ENCODE peak calls at places on chromosome 1, in four cellular contexts. One of them, this sample, is unnamed. For H3K4me1, the result is how much of the 10 kb centered on the place peaks cover.

GRCh38 chr1:101221945-101222429 is 14.8 kb upstream of the S1PR1 start:
- DNase-seq in CD8-positive, alpha-beta memory T cell: no peak
- DNase-seq in astrocyte: no peak
- DNase-seq in lower lobe of right lung: no peak
- DNase-seq in this sample: no peak

GRCh38 chr1:178931843-178932551 is 61.1 kb upstream of the ANGPTL1 start:
- DNase-seq in CD8-positive, alpha-beta memory T cell: no peak
- DNase-seq in astrocyte: no peak
- DNase-seq in lower lobe of right lung: peak
- DNase-seq in this sample: no peak

GRCh38 chr1:84756455-84757082 is 66.3 kb upstream of the SSX2IP start:
- DNase-seq in CD8-positive, alpha-beta memory T cell: no peak
- DNase-seq in astrocyte: no peak
- DNase-seq in lower lobe of right lung: no peak
- DNase-seq in this sample: no peak

GRCh38 chr1:119731060-119731459 is 19.3 kb downstream of the PHGDH start:
- DNase-seq in CD8-positive, alpha-beta memory T cell: no peak
- DNase-seq in astrocyte: no peak
- DNase-seq in lower lobe of right lung: no peak
- DNase-seq in this sample: no peak

GRCh38 chr1:204426035-204426436 is 14.4 kb upstream of the PPP1R15B start:
- DNase-seq in CD8-positive, alpha-beta memory T cell: no peak
- DNase-seq in astrocyte: peak
- DNase-seq in lower lobe of right lung: no peak
- DNase-seq in this sample: no peak

GRCh38 chr1:51298322-51298705 is 32.0 kb downstream of the TTC39A start:
- DNase-seq in CD8-positive, alpha-beta memory T cell: no peak
- DNase-seq in astrocyte: no peak
- DNase-seq in lower lobe of right lung: no peak
- DNase-seq in this sample: no peak

GRCh38 chr1:50369830-50370229 is 53.4 kb downstream of the DMRTA2 start:
- DNase-seq in CD8-positive, alpha-beta memory T cell: no peak
- DNase-seq in astrocyte: no peak
- DNase-seq in lower lobe of right lung: no peak
- DNase-seq in this sample: no peak

GRCh38 chr1:200150721-200151120 is 123.2 kb downstream of the NR5A2 start:
- DNase-seq in CD8-positive, alpha-beta memory T cell: no peak
- DNase-seq in astrocyte: peak
- DNase-seq in lower lobe of right lung: peak
- DNase-seq in this sample: peak

GRCh38 chr1:50047916-50048694 is 24.4 kb upstream of the AGBL4 start:
- DNase-seq in CD8-positive, alpha-beta memory T cell: peak
- DNase-seq in astrocyte: no peak
- DNase-seq in lower lobe of right lung: no peak
- DNase-seq in this sample: peak

GRCh38 chr1:21896652-21897532 is 40.2 kb downstream of the HSPG2 start:
- DNase-seq in CD8-positive, alpha-beta memory T cell: no peak
- DNase-seq in astrocyte: no peak
- DNase-seq in lower lobe of right lung: peak
- DNase-seq in this sample: no peak

GRCh38 chr1:40185951-40186864 is 25.0 kb downstream of the RLF start:
- DNase-seq in CD8-positive, alpha-beta memory T cell: no peak
- DNase-seq in astrocyte: peak
- DNase-seq in lower lobe of right lung: no peak
- DNase-seq in this sample: no peak

GRCh38 chr1:113912594-113913311 is 7.6 kb downstream of the DCLRE1B start:
- DNase-seq in CD8-positive, alpha-beta memory T cell: no peak
- DNase-seq in astrocyte: peak
- DNase-seq in lower lobe of right lung: no peak
- DNase-seq in this sample: no peak

GRCh38 chr1:108560430-108561144 is 687 bp downstream of the EEIG2 start:
- DNase-seq in CD8-positive, alpha-beta memory T cell: peak
- DNase-seq in astrocyte: peak
- DNase-seq in lower lobe of right lung: peak
- DNase-seq in this sample: peak

GRCh38 chr1:10973552-10973951 is 38.9 kb upstream of the TARDBP start:
- DNase-seq in CD8-positive, alpha-beta memory T cell: no peak
- DNase-seq in astrocyte: peak
- DNase-seq in lower lobe of right lung: no peak
- DNase-seq in this sample: no peak

GRCh38 chr1:15049067-15049466 is 104.5 kb upstream of the TMEM51 start:
- DNase-seq in CD8-positive, alpha-beta memory T cell: no peak
- DNase-seq in astrocyte: no peak
- DNase-seq in lower lobe of right lung: no peak
- DNase-seq in this sample: no peak

GRCh38 chr1:16217061-16217785 is 4.8 kb upstream of the ARHGEF19 start:
- DNase-seq in CD8-positive, alpha-beta memory T cell: peak
- DNase-seq in astrocyte: peak
- DNase-seq in lower lobe of right lung: peak
- DNase-seq in this sample: peak

GRCh38 chr1:54499097-54500029 is 48.7 kb upstream of the ACOT11 start:
- DNase-seq in CD8-positive, alpha-beta memory T cell: peak
- DNase-seq in astrocyte: no peak
- DNase-seq in lower lobe of right lung: no peak
- DNase-seq in this sample: no peak

GRCh38 chr1:20636785-20637347 is 3.6 kb downstream of the PINK1 start:
- DNase-seq in CD8-positive, alpha-beta memory T cell: no peak
- DNase-seq in astrocyte: no peak
- DNase-seq in lower lobe of right lung: no peak
- DNase-seq in this sample: no peak

GRCh38 chr1:216836316-216836715 is 113.1 kb upstream of the ESRRG start:
- DNase-seq in CD8-positive, alpha-beta memory T cell: no peak
- DNase-seq in astrocyte: no peak
- DNase-seq in lower lobe of right lung: no peak
- DNase-seq in this sample: no peak

GRCh38 chr1:82932207-82932606 is 1066.7 kb downstream of the TTLL7 start:
- DNase-seq in CD8-positive, alpha-beta memory T cell: no peak
- DNase-seq in astrocyte: no peak
- DNase-seq in lower lobe of right lung: no peak
- DNase-seq in this sample: no peak

GRCh38 chr1:78075621-78076020 is 29.9 kb downstream of the GIPC2 start:
- DNase-seq in CD8-positive, alpha-beta memory T cell: no peak
- DNase-seq in astrocyte: no peak
- DNase-seq in lower lobe of right lung: no peak
- DNase-seq in this sample: no peak

GRCh38 chr1:35559317-35559944 is 1.8 kb downstream of the NCDN start:
- DNase-seq in CD8-positive, alpha-beta memory T cell: no peak
- DNase-seq in astrocyte: no peak
- DNase-seq in lower lobe of right lung: no peak
- DNase-seq in this sample: no peak

GRCh38 chr1:115469703-115470476 is 131.8 kb upstream of the NGF start:
- DNase-seq in CD8-positive, alpha-beta memory T cell: no peak
- DNase-seq in astrocyte: peak
- DNase-seq in lower lobe of right lung: peak
- DNase-seq in this sample: peak

DNA sequence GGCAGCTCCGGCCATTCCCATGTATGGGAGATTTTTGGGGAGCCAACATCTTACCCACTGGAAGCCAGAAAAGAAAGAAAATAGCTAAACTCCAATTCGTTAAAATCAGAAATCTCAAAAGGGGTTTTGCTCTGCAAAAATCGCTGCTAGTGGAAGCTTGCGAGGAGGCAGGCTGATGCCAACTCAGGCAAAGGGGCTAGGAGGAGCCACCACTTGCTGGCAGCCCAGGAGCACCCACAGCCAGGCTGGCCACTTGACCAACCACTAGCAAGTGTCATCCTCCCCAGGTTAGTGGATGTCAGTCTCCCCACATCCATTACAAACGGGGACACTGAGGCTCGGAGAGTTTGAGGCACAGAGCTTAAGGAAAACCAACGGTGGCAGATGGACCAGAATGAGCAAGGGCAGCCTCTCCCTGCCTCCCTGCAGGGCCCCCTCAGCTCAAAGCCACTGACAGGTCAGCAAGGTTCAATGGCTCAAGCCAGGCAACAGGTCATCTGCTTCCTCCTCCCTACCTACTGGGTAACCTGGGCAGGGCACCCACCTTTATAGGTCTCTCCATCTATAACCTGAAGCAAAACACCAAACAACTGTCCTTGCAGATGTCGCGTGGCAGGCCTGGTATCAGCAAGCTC is 10.8 kb downstream of the KCNN3 start:
- DNase-seq in CD8-positive, alpha-beta memory T cell: no peak
- DNase-seq in astrocyte: no peak
- DNase-seq in lower lobe of right lung: no peak
- DNase-seq in this sample: no peak
- H3K4me1 ChIP-seq in CD8-positive, alpha-beta memory T cell: under half
- H3K4me1 ChIP-seq in astrocyte: under half
- H3K4me1 ChIP-seq in lower lobe of right lung: under half
- H3K4me1 ChIP-seq in this sample: under half

GRCh38 chr1:81922955-81923354 is 122.2 kb downstream of the ADGRL2 start:
- DNase-seq in CD8-positive, alpha-beta memory T cell: no peak
- DNase-seq in astrocyte: no peak
- DNase-seq in lower lobe of right lung: no peak
- DNase-seq in this sample: no peak
- H3K4me1 ChIP-seq in CD8-positive, alpha-beta memory T cell: under half
- H3K4me1 ChIP-seq in astrocyte: under half
- H3K4me1 ChIP-seq in lower lobe of right lung: under half
- H3K4me1 ChIP-seq in this sample: under half

GRCh38 chr1:166884040-166884642 is 8.1 kb upstream of the TADA1 start:
- DNase-seq in CD8-positive, alpha-beta memory T cell: no peak
- DNase-seq in astrocyte: no peak
- DNase-seq in lower lobe of right lung: peak
- DNase-seq in this sample: no peak
- H3K4me1 ChIP-seq in CD8-positive, alpha-beta memory T cell: under half
- H3K4me1 ChIP-seq in astrocyte: under half
- H3K4me1 ChIP-seq in lower lobe of right lung: under half
- H3K4me1 ChIP-seq in this sample: under half

DNA sequence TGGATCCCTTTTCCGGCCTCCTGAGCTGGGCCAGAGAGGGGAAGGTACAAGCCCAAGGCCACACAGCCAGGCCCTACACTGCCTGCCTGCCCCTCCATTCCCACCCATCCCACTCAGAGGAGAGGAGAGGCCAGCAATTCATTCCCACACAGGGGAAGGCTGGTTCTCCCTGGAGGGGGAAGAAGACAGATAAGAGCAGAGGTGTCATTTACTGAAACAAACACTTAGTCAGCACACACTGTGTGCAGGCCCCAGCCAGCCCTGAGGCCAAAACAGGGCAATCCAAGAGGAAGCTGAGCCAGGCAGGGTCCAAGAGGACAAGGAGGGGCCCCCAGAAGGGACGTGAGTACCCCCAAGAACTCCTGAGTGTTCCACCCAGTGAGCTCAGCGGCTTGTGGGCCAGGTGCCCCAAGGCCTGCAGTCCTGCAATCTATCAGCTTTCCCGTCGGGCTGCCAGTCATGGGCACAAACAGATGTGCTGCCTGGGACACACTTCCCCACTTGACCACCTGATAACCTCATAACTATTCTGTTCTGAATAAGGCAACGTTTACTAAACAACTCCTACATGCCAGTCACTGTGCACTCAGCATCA is 15.8 kb downstream of the ADGRB2 start:
- DNase-seq in CD8-positive, alpha-beta memory T cell: no peak
- DNase-seq in astrocyte: no peak
- DNase-seq in lower lobe of right lung: no peak
- DNase-seq in this sample: peak
- H3K4me1 ChIP-seq in CD8-positive, alpha-beta memory T cell: under half
- H3K4me1 ChIP-seq in astrocyte: under half
- H3K4me1 ChIP-seq in lower lobe of right lung: under half
- H3K4me1 ChIP-seq in this sample: under half

GRCh38 chr1:152109998-152110294 is 5.3 kb downstream of the TCHH start:
- DNase-seq in CD8-positive, alpha-beta memory T cell: no peak
- DNase-seq in astrocyte: no peak
- DNase-seq in lower lobe of right lung: no peak
- DNase-seq in this sample: no peak

GRCh38 chr1:152109231-152109997 is 5.8 kb downstream of the TCHH start:
- DNase-seq in CD8-positive, alpha-beta memory T cell: no peak
- DNase-seq in astrocyte: no peak
- DNase-seq in lower lobe of right lung: no peak
- DNase-seq in this sample: no peak

GRCh38 chr1:152111515-152111968 is 3.7 kb downstream of the TCHH start:
- DNase-seq in CD8-positive, alpha-beta memory T cell: no peak
- DNase-seq in astrocyte: peak
- DNase-seq in lower lobe of right lung: no peak
- DNase-seq in this sample: peak

GRCh38 chr1:152110860-152111514 is 4.3 kb downstream of the TCHH start:
- DNase-seq in CD8-positive, alpha-beta memory T cell: no peak
- DNase-seq in astrocyte: peak
- DNase-seq in lower lobe of right lung: peak
- DNase-seq in this sample: peak

GRCh38 chr1:152110365-152110859 is 4.8 kb downstream of the TCHH start:
- DNase-seq in CD8-positive, alpha-beta memory T cell: no peak
- DNase-seq in astrocyte: peak
- DNase-seq in lower lobe of right lung: peak
- DNase-seq in this sample: no peak
- H3K4me1 ChIP-seq in CD8-positive, alpha-beta memory T cell: under half
- H3K4me1 ChIP-seq in astrocyte: under half
- H3K4me1 ChIP-seq in lower lobe of right lung: under half
- H3K4me1 ChIP-seq in this sample: under half

GRCh38 chr1:6494627-6495026 is 3.2 kb upstream of the PLEKHG5 start:
- DNase-seq in CD8-positive, alpha-beta memory T cell: no peak
- DNase-seq in astrocyte: no peak
- DNase-seq in lower lobe of right lung: no peak
- DNase-seq in this sample: no peak

GRCh38 chr1:6495540-6496359 is 4.3 kb upstream of the PLEKHG5 start:
- DNase-seq in CD8-positive, alpha-beta memory T cell: no peak
- DNase-seq in astrocyte: no peak
- DNase-seq in lower lobe of right lung: no peak
- DNase-seq in this sample: no peak

GRCh38 chr1:6496890-6497214 is 5.4 kb upstream of the PLEKHG5 start:
- DNase-seq in CD8-positive, alpha-beta memory T cell: no peak
- DNase-seq in astrocyte: no peak
- DNase-seq in lower lobe of right lung: no peak
- DNase-seq in this sample: no peak

GRCh38 chr1:6496360-6496704 is 4.9 kb upstream of the PLEKHG5 start:
- DNase-seq in CD8-positive, alpha-beta memory T cell: no peak
- DNase-seq in astrocyte: no peak
- DNase-seq in lower lobe of right lung: no peak
- DNase-seq in this sample: no peak

GRCh38 chr1:6495041-6495441 is 3.6 kb upstream of the PLEKHG5 start:
- DNase-seq in CD8-positive, alpha-beta memory T cell: no peak
- DNase-seq in astrocyte: no peak
- DNase-seq in lower lobe of right lung: no peak
- DNase-seq in this sample: peak
- H3K4me1 ChIP-seq in CD8-positive, alpha-beta memory T cell: under half
- H3K4me1 ChIP-seq in astrocyte: under half
- H3K4me1 ChIP-seq in lower lobe of right lung: under half
- H3K4me1 ChIP-seq in this sample: under half

DNA sequence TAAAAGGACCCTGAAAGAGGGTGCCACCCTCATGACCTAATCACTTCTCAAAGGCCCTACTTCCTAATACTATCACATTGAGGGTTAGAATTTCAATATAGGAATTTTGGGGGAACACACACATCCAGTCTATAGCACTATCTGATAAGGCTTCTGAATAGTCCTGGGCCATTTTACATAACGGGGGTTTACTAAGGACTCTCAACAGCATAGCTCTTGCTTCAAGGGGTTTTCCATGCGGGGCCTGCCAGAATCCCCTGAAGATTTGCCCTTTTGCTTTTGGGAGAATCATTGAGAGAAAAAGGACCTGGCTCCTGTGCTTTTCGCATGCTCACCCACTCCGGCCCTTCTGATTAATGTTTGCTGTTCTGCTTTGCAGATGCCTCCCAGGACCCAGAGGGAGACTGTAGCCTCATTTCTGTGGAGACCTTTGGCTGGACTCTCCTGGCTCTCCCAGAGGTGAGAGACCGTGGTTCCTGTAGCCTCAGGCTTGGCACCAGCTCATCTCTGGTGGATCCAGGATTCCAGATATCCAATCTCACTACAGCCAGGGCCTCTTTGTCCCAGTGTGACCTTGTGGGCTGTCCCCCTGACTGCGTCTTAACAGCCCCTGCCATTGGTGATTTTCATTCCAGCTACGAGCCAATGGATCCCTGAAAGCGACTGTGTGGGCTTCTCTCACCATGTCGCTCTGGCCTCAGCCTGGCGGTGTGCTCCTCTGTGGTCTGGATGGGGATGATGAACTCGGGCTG is 72.6 kb downstream of the DDR2 start:
- DNase-seq in CD8-positive, alpha-beta memory T cell: no peak
- DNase-seq in astrocyte: no peak
- DNase-seq in lower lobe of right lung: no peak
- DNase-seq in this sample: peak
- H3K4me1 ChIP-seq in CD8-positive, alpha-beta memory T cell: under half
- H3K4me1 ChIP-seq in astrocyte: under half
- H3K4me1 ChIP-seq in lower lobe of right lung: under half
- H3K4me1 ChIP-seq in this sample: under half

This sample was measured in BE2C.